ENCODE peak calls at places on chromosomes 7 and 10, in five cellular contexts. A is mucosa of descending colon, J is dermis microvascular lymphatic vessel endothelial cell, K is NCI-H1105, Z is ACHN. N is an unnamed sample.

GRCh38 chr10:101330236-101331225 is 23.4 kb upstream of the BTRC start:
- DNase-seq in A (no peak), J (no peak), Z (no peak), K (no peak), N (no peak)

GRCh38 chr7:325051-325798 is 35.3 kb downstream of the FOXL3 start:
- DNase-seq in Z (no peak), J (no peak), A (no peak), K (no peak), N (no peak)

GRCh38 chr7:23474098-23474828 is 4.0 kb upstream of the IGF2BP3 start:
- DNase-seq in Z (peak), J (peak), K (peak), A (peak), N (no peak)

GRCh38 chr7:45985902-45986301 is 64.8 kb upstream of the IGFBP3 start:
- DNase-seq in K (no peak), A (no peak), Z (peak), J (no peak), N (no peak)

GRCh38 chr10:88642991-88643390 is 21.3 kb upstream of the LIPF start:
- DNase-seq in A (no peak), J (no peak), Z (no peak), K (no peak), N (no peak)

GRCh38 chr7:70766694-70767093 is 365.2 kb upstream of the GALNT17 start:
- DNase-seq in K (no peak), Z (no peak), J (no peak), A (no peak), N (no peak)

GRCh38 chr10:44932338-44933116 is 21.4 kb downstream of the TMEM72 start:
- DNase-seq in K (peak), A (peak), Z (peak), J (peak), N (peak)

GRCh38 chr7:142384508-142384922 is 126.7 kb upstream of the PRSS58 start:
- DNase-seq in A (no peak), K (no peak), J (no peak), Z (no peak), N (no peak)

GRCh38 chr7:47763063-47763974 is 181.4 kb upstream of the TNS3 start:
- DNase-seq in Z (peak), K (no peak), J (peak), A (peak), N (no peak)

GRCh38 chr10:133276435-133277201 is at the start of gene ADAM8:
- DNase-seq in A (peak), K (no peak), J (no peak), Z (peak), N (no peak)

GRCh38 chr10:100743626-100744135 is 1.7 kb upstream of the PAX2 start:
- DNase-seq in J (peak), A (peak), Z (peak), K (peak), N (no peak)

GRCh38 chr7:2003451-2003930 is 229.3 kb downstream of the MAD1L1 start:
- DNase-seq in Z (no peak), K (no peak), J (no peak), A (no peak), N (no peak)

GRCh38 chr7:80220022-80220421 is 85.4 kb downstream of the GNAI1 start:
- DNase-seq in J (no peak), K (no peak), A (no peak), Z (no peak), N (no peak)

GRCh38 chr7:16801111-16801542 is 3.7 kb downstream of the AGR2 start:
- DNase-seq in J (no peak), A (no peak), Z (peak), K (peak), N (no peak)

GRCh38 chr10:131840788-131841118 is 60.1 kb upstream of the PPP2R2D start:
- DNase-seq in Z (no peak), J (no peak), K (no peak), A (no peak), N (no peak)